ENCODE peak calls at places on chromosomes 2 and 18, in seven cellular contexts. L is NB4; S is amygdala; B is fibroblast of lung; G is COLO829; A is stimulated activated CD4-positive, alpha-beta T cell treated with anti-CD3 and anti-CD28 coated beads, Interleukin-2, amount 100 ng/mL, for 24 hours; R is NCI-H1092 treated with DMSO at 0.1 percent for 48 hours. T is an unnamed sample.

GRCh38 chr2:43754180-43754579 is 19.7 kb upstream of the DYNC2LI1 start:
- DNase-seq in L (no peak), S (no peak), B (no peak), G (peak), A (no peak), R (no peak), T (peak)

GRCh38 chr18:74722237-74722636 is 124.6 kb downstream of the ZNF407 start:
- DNase-seq in L (peak), S (no peak), B (peak), G (no peak), A (no peak), R (no peak), T (no peak)

GRCh38 chr2:150296795-150297546 is 190.5 kb downstream of the RND3 start:
- DNase-seq in L (no peak), S (no peak), B (peak), G (peak), A (no peak), R (peak), T (peak)

GRCh38 chr2:96927420-96928171 is 57.7 kb upstream of the SEMA4C start:
- DNase-seq in L (no peak), S (peak), B (peak), G (no peak), A (no peak), R (peak), T (peak)

GRCh38 chr2:23411752-23412431 is 26.9 kb downstream of the KLHL29 start:
- DNase-seq in L (no peak), S (no peak), B (peak), G (no peak), A (no peak), R (no peak), T (no peak)

GRCh38 chr2:69490486-69490885 is 53.3 kb upstream of the NFU1 start:
- DNase-seq in L (no peak), S (no peak), B (no peak), G (no peak), A (peak), R (no peak), T (no peak)

GRCh38 chr2:20955277-20956026 is 88.4 kb downstream of the APOB start:
- DNase-seq in L (no peak), S (no peak), B (no peak), G (no peak), A (no peak), R (no peak), T (no peak)

GRCh38 chr18:70037453-70038061 is 89.9 kb upstream of the CD226 start:
- DNase-seq in L (no peak), S (no peak), B (no peak), G (no peak), A (no peak), R (no peak), T (peak)

GRCh38 chr2:152766908-152767307 is 48.5 kb downstream of the ARL6IP6 start:
- DNase-seq in L (no peak), S (no peak), B (peak), G (no peak), A (no peak), R (no peak), T (no peak)